ENCODE peak calls at places on chromosome 5, in ten cellular contexts. K is stomach, A is sigmoid colon, I is GM12878, B is SK-N-SH, F is upper lobe of left lung, J is K562, O is HepG2, L is transverse colon, W is H1. T is an unnamed sample.

GRCh38 chr5:16544607-16545374 is 72.0 kb downstream of the RETREG1 start:
- DNase-seq in K (no peak), W (no peak), O (no peak), J (no peak), A (no peak), B (no peak), I (no peak), L (no peak), F (no peak), T (no peak)

GRCh38 chr5:135704616-135705015 is 125.8 kb upstream of the CXCL14 start:
- DNase-seq in A (no peak), F (no peak), W (no peak), J (no peak), O (no peak), K (no peak), I (no peak), B (no peak), L (no peak), T (no peak)

GRCh38 chr5:159210846-159211245 is 1.5 kb upstream of the RNF145 start:
- DNase-seq in L (no peak), K (no peak), I (no peak), W (no peak), B (peak), F (no peak), A (no peak), O (no peak), J (no peak), T (no peak)

GRCh38 chr5:129048509-129048908 is 46.0 kb upstream of the ISOC1 start:
- DNase-seq in I (no peak), B (peak), L (no peak), K (no peak), O (no peak), A (no peak), J (no peak), W (no peak), F (no peak), T (no peak)

GRCh38 chr5:29697786-29698414 is 1495.6 kb upstream of the CDH6 start:
- DNase-seq in F (no peak), J (peak), K (no peak), I (no peak), W (no peak), A (no peak), O (peak), B (peak), L (no peak), T (no peak)

GRCh38 chr5:124301850-124302249 is 444.6 kb downstream of the ZNF608 start:
- DNase-seq in F (no peak), B (no peak), J (no peak), I (no peak), K (no peak), A (no peak), L (no peak), O (no peak), W (no peak), T (no peak)

GRCh38 chr5:178145965-178146820 is 7.5 kb downstream of the NHP2 start:
- DNase-seq in A (no peak), F (no peak), W (peak), K (peak), B (peak), O (peak), I (no peak), L (peak), J (peak), T (no peak)

GRCh38 chr5:77947051-77947428 is 170.9 kb upstream of the TBCA start:
- DNase-seq in J (no peak), A (no peak), W (no peak), L (no peak), O (no peak), F (no peak), B (no peak), I (no peak), K (no peak), T (no peak)

GRCh38 chr5:151707566-151707965 is 20.9 kb upstream of the SPARC start:
- DNase-seq in W (no peak), J (no peak), O (no peak), L (no peak), A (no peak), K (no peak), B (no peak), F (no peak), I (no peak), T (no peak)

GRCh38 chr5:73985145-73985544 is 359.1 kb downstream of the ARHGEF28 start:
- DNase-seq in B (peak), W (no peak), A (no peak), O (peak), I (no peak), J (no peak), F (no peak), L (no peak), K (no peak), T (peak)

GRCh38 chr5:148685520-148686134 is 31.3 kb upstream of the HTR4 start:
- DNase-seq in B (peak), A (no peak), J (no peak), L (no peak), O (no peak), W (no peak), K (peak), F (no peak), I (no peak), T (no peak)

GRCh38 chr5:148682283-148683026 is 28.1 kb upstream of the HTR4 start:
- DNase-seq in L (peak), J (peak), B (no peak), F (no peak), K (no peak), I (no peak), W (no peak), O (no peak), A (no peak), T (no peak)

GRCh38 chr5:148684528-148684927 is 30.2 kb upstream of the HTR4 start:
- DNase-seq in K (no peak), W (no peak), J (no peak), A (no peak), L (no peak), B (no peak), I (no peak), O (no peak), F (no peak), T (no peak)

GRCh38 chr5:148681157-148682131 is 27.1 kb upstream of the HTR4 start:
- DNase-seq in B (no peak), K (no peak), F (no peak), J (no peak), O (no peak), L (no peak), W (no peak), A (no peak), I (no peak), T (no peak)

DNA sequence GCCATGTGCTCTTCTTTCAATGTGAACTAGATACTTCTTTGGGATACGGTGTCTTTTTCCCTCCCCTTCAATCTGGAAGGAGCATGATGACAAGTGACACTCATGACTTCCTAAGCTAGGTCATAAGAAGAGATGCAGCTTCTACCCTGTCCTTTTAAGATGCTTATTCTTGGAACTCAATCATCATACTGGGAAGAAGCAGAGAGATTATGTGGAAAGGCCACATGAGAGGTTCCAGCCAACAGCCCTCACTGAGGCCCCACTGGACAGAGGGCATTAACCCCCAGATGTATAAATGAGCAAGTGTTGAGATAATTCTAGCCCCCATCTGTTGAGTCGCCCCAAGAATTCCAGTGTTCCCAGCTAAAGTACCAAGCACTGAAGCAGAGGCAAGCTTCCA is 29.3 kb upstream of the HTR4 start:
- DNase-seq in W (no peak), F (no peak), A (no peak), O (no peak), J (no peak), L (no peak), B (no peak), K (no peak), I (no peak), T (no peak)
- TF ChIP-seq EP300 in W (no peak), F (no peak), A (no peak), O (no peak), J (no peak), L (no peak), B (no peak), K (no peak), I (no peak), T (no peak)

GRCh38 chr5:162948677-162949076 is 488.7 kb upstream of the CCNG1 start:
- DNase-seq in L (no peak), A (no peak), I (no peak), B (no peak), O (no peak), W (no peak), F (no peak), K (no peak), J (no peak), T (no peak)
- TF ChIP-seq POLR2AphosphoS5 in L (no peak), A (no peak), I (no peak), B (no peak), O (no peak), W (no peak), F (no peak), K (no peak), J (no peak), T (no peak)

DNA sequence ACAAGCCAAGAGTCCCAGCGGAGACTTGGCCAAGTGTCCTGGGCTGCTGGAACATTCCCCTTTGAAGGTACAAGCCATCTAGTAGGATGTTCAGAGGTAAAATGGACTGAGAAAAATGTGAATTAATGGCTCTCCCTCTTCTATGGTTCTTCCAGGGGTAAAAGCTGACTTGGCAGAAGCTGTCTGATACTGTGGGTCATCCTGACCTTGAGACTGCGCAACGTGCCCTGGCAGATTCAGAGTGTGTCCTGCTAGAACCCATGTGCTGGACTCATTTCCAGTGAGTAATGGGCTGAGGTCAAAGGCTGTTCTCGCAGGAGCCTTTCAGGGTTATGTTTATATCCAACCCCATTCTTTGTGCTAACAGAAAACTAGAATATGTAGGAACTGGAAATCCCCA is 423.0 kb upstream of the CD180 start:
- DNase-seq in F (no peak), W (no peak), I (no peak), J (no peak), B (no peak), A (no peak), O (no peak), L (no peak), K (no peak), T (no peak)
- TF ChIP-seq EP300 in F (no peak), W (no peak), I (no peak), J (no peak), B (no peak), A (no peak), O (no peak), L (no peak), K (no peak), T (no peak)

GRCh38 chr5:75848077-75848476 is 130.8 kb upstream of the POC5 start:
- DNase-seq in L (no peak), W (no peak), K (no peak), F (no peak), B (no peak), I (no peak), O (no peak), J (no peak), A (no peak), T (no peak)

GRCh38 chr5:75843319-75843718 is 126.1 kb upstream of the POC5 start:
- DNase-seq in J (no peak), W (no peak), A (no peak), K (no peak), L (no peak), B (no peak), I (no peak), O (no peak), F (no peak), T (no peak)

GRCh38 chr5:75844301-75844700 is 127.1 kb upstream of the POC5 start:
- DNase-seq in F (no peak), K (no peak), J (no peak), I (no peak), A (no peak), O (no peak), W (no peak), L (no peak), B (no peak), T (no peak)

GRCh38 chr5:75847561-75848021 is 130.4 kb upstream of the POC5 start:
- DNase-seq in B (no peak), W (no peak), F (no peak), I (peak), L (no peak), A (no peak), K (no peak), O (no peak), J (no peak), T (no peak)
- TF ChIP-seq POLR2AphosphoS5 in B (no peak), W (no peak), F (no peak), I (no peak), L (no peak), A (no peak), K (no peak), O (no peak), J (no peak), T (no peak)

DNA sequence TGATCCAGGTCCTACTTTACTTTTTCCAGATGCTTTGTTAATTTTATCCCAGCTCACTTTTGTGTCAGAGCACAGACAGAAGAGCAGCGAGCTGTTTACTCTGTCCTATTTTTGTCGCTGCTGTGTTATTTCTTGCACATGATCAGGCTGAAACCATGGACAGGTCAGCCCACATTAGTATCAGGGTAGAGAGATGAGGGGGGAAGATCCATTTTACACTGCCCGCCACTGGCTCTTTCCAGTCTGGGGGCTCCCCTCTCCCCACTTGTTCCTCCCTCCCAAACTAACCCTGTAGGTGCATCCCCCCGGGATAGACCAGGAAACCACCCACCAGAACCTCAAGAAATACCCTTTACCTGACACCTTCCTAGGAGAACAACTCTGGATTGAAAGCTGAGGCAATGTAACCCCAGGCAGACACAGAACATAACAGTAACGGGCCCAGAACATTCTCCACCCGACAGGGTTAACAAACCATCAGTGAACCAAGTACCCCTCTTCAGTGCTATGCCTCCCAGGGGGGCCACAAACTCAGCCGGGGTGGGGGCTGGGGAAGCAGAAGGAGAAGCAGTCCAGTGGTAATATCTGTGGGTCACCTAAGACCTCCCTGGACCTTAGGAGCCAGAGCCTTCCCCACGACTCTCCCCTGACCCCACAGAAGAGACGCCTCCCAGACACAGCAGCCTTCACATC is 10.3 kb downstream of the VDAC1 start:
- DNase-seq in J (no peak), B (no peak), A (no peak), K (no peak), F (no peak), I (no peak), L (no peak), O (no peak), W (no peak), T (no peak)
- TF ChIP-seq EP300 in J (no peak), B (no peak), A (no peak), K (no peak), F (no peak), I (no peak), L (no peak), O (no peak), W (no peak), T (no peak)

DNA sequence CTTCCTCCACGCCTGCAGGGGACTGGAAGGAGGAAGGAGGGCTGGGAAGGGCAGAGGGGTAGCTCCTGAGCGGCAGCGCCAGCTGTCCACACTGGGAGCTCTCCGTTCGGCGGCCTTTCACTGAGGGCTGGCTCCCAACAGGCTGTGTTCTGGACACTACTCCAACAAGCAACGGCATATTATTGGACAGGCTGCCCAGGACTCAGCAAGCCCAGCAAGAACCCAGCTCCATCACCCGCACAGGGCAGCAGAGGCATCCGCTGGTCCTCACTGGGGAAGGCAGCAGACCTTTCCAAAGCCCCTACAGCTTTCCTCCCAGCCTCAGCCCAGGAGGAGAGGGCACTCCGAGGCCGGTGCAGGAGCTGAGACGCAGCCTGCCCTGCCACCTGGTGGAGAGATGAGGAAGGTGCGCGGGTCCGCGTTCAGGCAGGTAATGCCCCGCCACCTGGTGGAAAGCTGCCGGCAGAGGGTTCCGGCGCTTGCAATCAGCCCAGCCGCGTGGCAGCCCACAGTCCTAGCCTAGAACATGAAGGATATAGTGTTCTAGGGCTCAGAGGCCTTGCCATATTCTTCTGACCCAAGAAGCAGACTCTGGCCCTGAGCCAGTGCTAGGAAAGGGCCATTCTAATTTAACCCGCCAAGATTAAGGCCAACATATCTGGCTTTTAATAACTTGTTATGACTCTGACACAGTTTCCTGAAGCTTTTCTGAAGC is 74.4 kb downstream of the NRG2 start:
- DNase-seq in F (peak), O (peak), J (peak), B (peak), W (peak), I (peak), A (peak), L (peak), K (peak), T (peak)
- TF ChIP-seq POLR2AphosphoS5 in F (no peak), O (no peak), J (no peak), B (no peak), W (no peak), I (no peak), A (no peak), L (no peak), K (no peak), T (peak)

DNA sequence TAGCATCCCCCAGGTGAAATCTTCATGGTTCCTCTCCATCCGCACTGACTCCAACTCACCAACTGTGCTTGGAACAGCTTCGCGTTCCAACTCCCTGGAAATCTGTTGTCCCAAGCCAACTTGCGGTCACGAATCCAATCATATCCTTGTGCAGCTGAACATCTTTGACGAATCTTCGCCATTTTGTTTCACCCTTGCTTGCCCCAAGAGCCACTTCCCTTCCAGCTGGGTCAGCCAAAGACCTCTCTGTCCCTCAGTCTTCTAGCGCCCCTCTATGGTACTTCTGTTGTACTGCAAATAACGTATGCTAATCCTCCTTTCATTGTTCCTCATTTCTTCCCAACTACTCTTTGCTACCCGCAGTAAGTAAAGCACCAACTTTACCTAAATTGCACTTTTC is 61.0 kb upstream of the TARS1 start:
- DNase-seq in F (no peak), A (no peak), K (no peak), I (no peak), L (no peak), J (peak), B (no peak), O (no peak), W (no peak), T (no peak)
- TF ChIP-seq EP300 in F (no peak), A (no peak), K (no peak), I (no peak), L (no peak), J (no peak), B (no peak), O (no peak), W (no peak), T (no peak)

DNA sequence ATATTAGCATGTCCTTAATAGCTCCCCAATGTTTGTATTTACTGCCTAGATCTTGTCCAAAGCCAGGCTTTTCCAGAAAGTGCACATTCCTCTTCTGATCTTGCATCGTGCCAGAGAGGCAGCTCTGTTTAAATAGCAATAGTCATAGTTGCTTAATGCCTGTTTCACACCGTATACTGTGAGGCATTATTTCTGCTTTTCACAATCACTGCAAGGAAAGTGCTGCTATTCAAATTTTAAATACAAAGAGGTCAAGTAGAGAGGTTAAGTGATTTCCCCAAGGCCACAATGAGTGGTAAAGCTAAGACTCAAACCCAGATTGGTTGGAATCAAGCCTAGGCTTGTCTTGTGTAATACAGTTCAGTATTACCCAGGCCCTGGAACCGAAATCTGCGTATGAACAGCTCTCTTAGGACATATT is 153.6 kb downstream of the SNX18 start:
- DNase-seq in B (no peak), F (no peak), O (no peak), J (no peak), L (no peak), K (no peak), W (no peak), A (no peak), I (no peak), T (no peak)
- TF ChIP-seq POLR2AphosphoS5 in B (no peak), F (peak), O (no peak), J (no peak), L (no peak), K (no peak), W (no peak), A (no peak), I (no peak), T (no peak)

DNA sequence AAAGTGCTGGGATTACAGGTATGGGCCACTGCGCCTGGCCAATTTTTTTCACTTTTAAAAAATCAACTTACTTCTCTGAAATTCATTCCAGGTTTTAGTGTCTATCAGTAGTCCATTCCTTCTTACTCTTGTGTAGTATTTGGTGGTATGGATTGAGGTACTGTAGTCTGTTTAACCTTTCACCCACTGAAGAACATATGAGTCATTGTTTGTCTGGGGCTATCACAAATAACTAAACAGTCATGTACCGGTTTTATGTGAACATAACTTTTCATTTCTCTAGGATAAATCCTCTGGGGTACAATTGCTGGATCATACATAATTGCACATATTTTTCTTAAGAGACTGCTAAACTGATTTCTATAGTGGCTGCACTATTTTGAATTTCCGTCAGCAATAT is 1188.0 kb upstream of the CDH9 start:
- DNase-seq in A (no peak), L (no peak), B (no peak), W (no peak), I (no peak), K (no peak), F (no peak), O (no peak), J (no peak), T (no peak)
- TF ChIP-seq EP300 in A (no peak), L (no peak), B (no peak), W (no peak), I (no peak), K (no peak), F (no peak), O (no peak), J (no peak), T (no peak)